ENCODE peak calls at places on chromosomes 2 and 18, in seven cellular contexts. N is amniotic epithelial cell; R is activated CD4-positive, alpha-beta T cell treated with anti-CD3 and anti-CD28 coated beads for 1 hour; J is dermis microvascular lymphatic vessel endothelial cell; O is NCI-H1105; Z is A172; C is NCI-H1092. T is an unnamed sample.
A peak's percentile ranks its signal among the peaks of the same experiment; 100 is the strongest.

GRCh38 chr2:223970343-223971128 is 13.3 kb downstream of the MRPL44 start:
- DNase-seq in N (peak; percentile 51), R (no peak), J (peak; percentile 61), O (peak; percentile 2), Z (peak; percentile 48), C (peak; percentile 17), T (no peak)

GRCh38 chr18:26579941-26580618 is 31.7 kb upstream of the KCTD1 start:
- DNase-seq in N (no peak), R (no peak), J (no peak), O (no peak), Z (peak; percentile 32), C (no peak), T (no peak)

GRCh38 chr2:140348826-140349225 is 1568.6 kb upstream of the NXPH2 start:
- DNase-seq in N (no peak), R (no peak), J (no peak), O (no peak), Z (no peak), C (no peak), T (no peak)

GRCh38 chr2:232137748-232138147 is 176.2 kb downstream of the DIS3L2 start:
- DNase-seq in N (no peak), R (no peak), J (peak; percentile 78), O (no peak), Z (no peak), C (no peak), T (no peak)

GRCh38 chr2:52222128-52222527 is 1190.2 kb upstream of the NRXN1 start:
- DNase-seq in N (peak; percentile 18), R (no peak), J (no peak), O (no peak), Z (peak; percentile 57), C (no peak), T (no peak)

GRCh38 chr18:26455639-26456038 is 92.7 kb downstream of the KCTD1 start:
- DNase-seq in N (no peak), R (no peak), J (no peak), O (no peak), Z (no peak), C (no peak), T (no peak)

GRCh38 chr2:67954125-67954748 is 108.6 kb downstream of the C1D start:
- DNase-seq in N (no peak), R (no peak), J (peak; percentile 67), O (peak; percentile 84), Z (no peak), C (peak; percentile 90), T (no peak)

GRCh38 chr18:8349608-8350323 is 259.5 kb upstream of the RAB12 start:
- DNase-seq in N (no peak), R (no peak), J (no peak), O (no peak), Z (no peak), C (no peak), T (no peak)

GRCh38 chr18:48470484-48471180 is 61.4 kb upstream of the ZBTB7C start:
- DNase-seq in N (no peak), R (no peak), J (no peak), O (no peak), Z (no peak), C (no peak), T (no peak)